ENCODE peak calls at places on chromosome 20, in nine cellular contexts. S, N, A, V, Y, C, H, M and T are unnamed samples.

GRCh38 chr20:48823960-48824497 is 3.8 kb downstream of the PREX1 start:
- DNase-seq in Y (peak; percentile 61), A (peak; percentile 63), M (peak; percentile 83), C (no peak), N (peak; percentile 64), S (no peak), H (no peak), V (peak; percentile 92), T (peak; percentile 65)

GRCh38 chr20:17884318-17885003 is 84.1 kb downstream of the SNX5 start:
- DNase-seq in V (no peak), M (no peak), S (no peak), C (no peak), Y (no peak), H (no peak), N (no peak), A (no peak), T (no peak)

GRCh38 chr20:24836041-24836533 is 113.0 kb upstream of the CST7 start:
- DNase-seq in C (no peak), Y (no peak), H (no peak), N (no peak), M (no peak), S (no peak), A (no peak), V (no peak), T (no peak)

GRCh38 chr20:61938839-61939690 is 126.6 kb downstream of the TAF4 start:
- DNase-seq in N (no peak), C (no peak), H (peak; percentile 6), Y (no peak), S (no peak), V (no peak), A (no peak), M (no peak), T (no peak)

GRCh38 chr20:64173116-64173515 is 8.9 kb downstream of the MYT1 start:
- DNase-seq in H (no peak), S (no peak), Y (no peak), N (no peak), C (no peak), A (no peak), V (no peak), M (no peak), T (no peak)

GRCh38 chr20:31410011-31410410 is 4.0 kb upstream of the DEFB121 start:
- DNase-seq in M (no peak), S (no peak), A (no peak), H (no peak), N (no peak), C (no peak), Y (no peak), V (no peak), T (no peak)

GRCh38 chr20:63704749-63705117 is 3.0 kb downstream of the ARFRP1 start:
- DNase-seq in M (no peak), C (no peak), V (no peak), Y (no peak), N (no peak), H (no peak), S (no peak), A (no peak), T (no peak)

GRCh38 chr20:56178219-56178618 is 70.3 kb upstream of the MC3R start:
- DNase-seq in M (no peak), Y (no peak), S (no peak), H (no peak), V (no peak), N (no peak), C (no peak), A (no peak), T (no peak)

GRCh38 chr20:31517373-31517772 is 3.1 kb downstream of the HM13 start:
- DNase-seq in S (no peak), N (no peak), A (peak; percentile 71), V (peak; percentile 78), H (no peak), M (peak; percentile 82), C (peak; percentile 32), Y (peak; percentile 69), T (peak; percentile 58)

GRCh38 chr20:57007171-57007540 is 259.3 kb downstream of the BMP7 start:
- DNase-seq in A (no peak), M (no peak), V (no peak), S (no peak), H (no peak), N (no peak), C (no peak), Y (no peak), T (no peak)

GRCh38 chr20:2708073-2708415 is 15.5 kb downstream of the EBF4 start:
- DNase-seq in S (no peak), A (no peak), V (no peak), Y (no peak), C (no peak), N (no peak), M (no peak), H (no peak), T (no peak)

GRCh38 chr20:43584448-43585138 is 6.1 kb upstream of the IFT52 start:
- DNase-seq in Y (peak; percentile 83), V (peak; percentile 60), S (peak; percentile 26), N (no peak), A (peak; percentile 92), M (peak; percentile 31), H (no peak), C (no peak), T (peak; percentile 75)

GRCh38 chr20:32522775-32523612 is 62.1 kb downstream of the NOL4L start:
- DNase-seq in V (peak; percentile 31), S (no peak), N (no peak), M (no peak), C (no peak), A (no peak), Y (peak; percentile 22), H (no peak), T (peak; percentile 55)

GRCh38 chr20:23092409-23092756 is 6.3 kb upstream of the CD93 start:
- DNase-seq in C (no peak), M (peak; percentile 5), N (no peak), Y (peak; percentile 49), S (no peak), A (peak; percentile 51), V (no peak), H (no peak), T (no peak)

GRCh38 chr20:20480126-20480525 is 112.2 kb downstream of the INSM1 start:
- DNase-seq in S (no peak), A (no peak), C (no peak), Y (peak; percentile 7), V (no peak), M (peak; percentile 44), H (no peak), N (no peak), T (no peak)

GRCh38 chr20:32355417-32355841 is 2.7 kb upstream of the ASXL1 start:
- DNase-seq in C (no peak), V (no peak), M (no peak), H (no peak), N (no peak), A (no peak), S (no peak), Y (no peak), T (no peak)

GRCh38 chr20:17969276-17969883 is 562 bp downstream of the MGME1 start:
- DNase-seq in V (peak; percentile 60), H (no peak), N (no peak), Y (no peak), C (peak; percentile 63), M (no peak), A (peak; percentile 35), S (no peak), T (no peak)

GRCh38 chr20:63083831-63084562 is 77.2 kb upstream of the BHLHE23 start:
- DNase-seq in Y (no peak), A (no peak), C (no peak), M (no peak), H (peak; percentile 7), N (no peak), S (no peak), V (no peak), T (no peak)